ENCODE peak calls at places on chromosomes 1 and 21, in seven cellular contexts. U, E, R, K, I, T and V are unnamed samples. For H3K4me1, the result is how much of the 10 kb centered on the place peaks cover.

GRCh38 chr1:233327938-233328660 is 575 bp downstream of the MAP3K21 start:
- DNase-seq in T (no peak), I (peak), U (peak), E (peak), K (no peak), R (no peak), V (no peak)

GRCh38 chr1:11746092-11746491 is 10.2 kb downstream of the AGTRAP start:
- DNase-seq in I (no peak), R (no peak), E (no peak), U (peak), K (no peak), T (peak), V (no peak)

GRCh38 chr1:98677288-98677687 is 15.8 kb downstream of the SNX7 start:
- DNase-seq in T (peak), K (no peak), R (no peak), U (no peak), E (no peak), I (no peak), V (no peak)

GRCh38 chr1:23984417-23985186 is 4.5 kb upstream of the SRSF10 start:
- DNase-seq in R (no peak), K (no peak), T (peak), I (no peak), E (no peak), U (peak), V (no peak)

GRCh38 chr1:167819849-167820683 is 93.9 kb downstream of the ADCY10 start:
- DNase-seq in R (peak), U (peak), E (peak), I (peak), T (peak), K (peak), V (peak)

GRCh38 chr1:61277129-61277801 is 194.9 kb downstream of the NFIA start:
- DNase-seq in T (no peak), R (no peak), E (no peak), K (no peak), I (no peak), U (no peak), V (no peak)

GRCh38 chr21:35025206-35026152 is 23.6 kb downstream of the RUNX1 start:
- DNase-seq in T (no peak), E (no peak), K (no peak), I (no peak), U (no peak), R (no peak), V (no peak)

GRCh38 chr1:29292344-29292743 is 56.0 kb downstream of the PTPRU start:
- DNase-seq in R (no peak), U (no peak), I (no peak), T (peak), E (no peak), K (no peak), V (no peak)

GRCh38 chr1:198490224-198490623 is 50.3 kb downstream of the ATP6V1G3 start:
- DNase-seq in R (no peak), I (no peak), K (no peak), U (no peak), T (no peak), E (no peak), V (no peak)

GRCh38 chr1:211259596-211260126 is 495 bp downstream of the RCOR3 start:
- DNase-seq in U (peak), K (peak), T (no peak), I (peak), E (peak), R (peak), V (peak)

GRCh38 chr1:186183970-186184628 is 191.0 kb downstream of the TPR start:
- DNase-seq in E (no peak), T (no peak), I (no peak), U (no peak), K (no peak), R (no peak), V (no peak)

GRCh38 chr1:19232526-19232851 is 18.8 kb downstream of the EMC1 start:
- DNase-seq in U (no peak), T (peak), E (no peak), I (no peak), K (peak), R (no peak), V (no peak)

GRCh38 chr1:229570305-229570704 is 11.8 kb upstream of the ABCB10 start:
- DNase-seq in T (no peak), E (no peak), K (no peak), I (peak), U (no peak), R (no peak), V (no peak)

GRCh38 chr1:26771643-26772321 is 16.0 kb upstream of the PIGV start:
- DNase-seq in K (peak), R (no peak), T (peak), I (no peak), U (no peak), E (no peak), V (peak)

GRCh38 chr1:51101976-51102375 is at the start of gene C1orf185:
- DNase-seq in K (no peak), T (no peak), E (no peak), R (no peak), I (no peak), U (no peak), V (no peak)

GRCh38 chr1:91770675-91771074 is 115.3 kb downstream of the TGFBR3 start:
- DNase-seq in E (no peak), U (no peak), I (no peak), T (no peak), K (no peak), R (no peak), V (no peak)

GRCh38 chr1:42221952-42222606 is 57.5 kb upstream of the GUCA2A start:
- DNase-seq in E (no peak), T (peak), R (no peak), I (no peak), U (no peak), K (no peak), V (no peak)

GRCh38 chr1:243483084-243483845 is 227.4 kb downstream of the SDCCAG8 start:
- DNase-seq in K (no peak), U (no peak), I (peak), R (no peak), E (no peak), T (no peak), V (no peak)

GRCh38 chr1:87092852-87093251 is 178.4 kb downstream of the HS2ST1 start:
- DNase-seq in T (no peak), E (no peak), I (no peak), R (no peak), K (no peak), U (no peak), V (no peak)

GRCh38 chr1:223835754-223836153 is 10.0 kb downstream of the TP53BP2 start:
- DNase-seq in U (no peak), R (no peak), K (no peak), I (no peak), E (no peak), T (no peak), V (no peak)

GRCh38 chr1:65321879-65322278 is 12.5 kb downstream of the DNAJC6 start:
- DNase-seq in I (no peak), R (no peak), U (no peak), E (no peak), T (no peak), K (no peak), V (no peak)

GRCh38 chr1:246035060-246035531 is 472.0 kb downstream of the SMYD3 start:
- DNase-seq in T (peak), R (no peak), E (no peak), K (no peak), U (no peak), I (no peak), V (no peak)

GRCh38 chr1:151972533-151973270 is 21.0 kb downstream of the S100A10 start:
- DNase-seq in U (no peak), R (no peak), E (no peak), I (peak), T (peak), K (no peak), V (no peak)

GRCh38 chr1:94207695-94208094 is 29.7 kb downstream of the ARHGAP29 start:
- DNase-seq in R (no peak), I (no peak), E (no peak), K (no peak), T (no peak), U (no peak), V (no peak)

GRCh38 chr1:200901350-200901749 is 6.7 kb downstream of the INAVA start:
- DNase-seq in E (no peak), R (no peak), K (no peak), I (no peak), U (no peak), T (no peak), V (no peak)

GRCh38 chr1:68231627-68232303 is 558 bp downstream of the WLS start:
- DNase-seq in T (peak), E (peak), U (peak), I (peak), K (peak), R (peak), V (peak)

GRCh38 chr21:40386301-40386911 is 460.6 kb downstream of the DSCAM start:
- DNase-seq in U (peak), I (peak), T (no peak), K (no peak), E (peak), R (peak), V (peak)

GRCh38 chr1:200925821-200926220 is 31.1 kb downstream of the INAVA start:
- DNase-seq in K (no peak), U (no peak), E (no peak), R (no peak), I (no peak), T (peak), V (no peak)

GRCh38 chr1:12621346-12622320 is 3.6 kb upstream of the DHRS3 start:
- DNase-seq in K (peak), T (no peak), I (no peak), E (no peak), U (no peak), R (peak), V (no peak)

GRCh38 chr21:43880111-43880985 is 15.3 kb downstream of the AGPAT3 start:
- DNase-seq in K (no peak), U (peak), E (no peak), I (peak), R (peak), T (peak), V (peak)

GRCh38 chr1:5751833-5752714 is 240.2 kb downstream of the NPHP4 start:
- DNase-seq in I (no peak), T (no peak), E (peak), R (no peak), K (no peak), U (no peak), V (peak)
- H3K27ac ChIP-seq in I (no peak), T (no peak), E (no peak), R (no peak), K (no peak), U (no peak), V (no peak)

DNA sequence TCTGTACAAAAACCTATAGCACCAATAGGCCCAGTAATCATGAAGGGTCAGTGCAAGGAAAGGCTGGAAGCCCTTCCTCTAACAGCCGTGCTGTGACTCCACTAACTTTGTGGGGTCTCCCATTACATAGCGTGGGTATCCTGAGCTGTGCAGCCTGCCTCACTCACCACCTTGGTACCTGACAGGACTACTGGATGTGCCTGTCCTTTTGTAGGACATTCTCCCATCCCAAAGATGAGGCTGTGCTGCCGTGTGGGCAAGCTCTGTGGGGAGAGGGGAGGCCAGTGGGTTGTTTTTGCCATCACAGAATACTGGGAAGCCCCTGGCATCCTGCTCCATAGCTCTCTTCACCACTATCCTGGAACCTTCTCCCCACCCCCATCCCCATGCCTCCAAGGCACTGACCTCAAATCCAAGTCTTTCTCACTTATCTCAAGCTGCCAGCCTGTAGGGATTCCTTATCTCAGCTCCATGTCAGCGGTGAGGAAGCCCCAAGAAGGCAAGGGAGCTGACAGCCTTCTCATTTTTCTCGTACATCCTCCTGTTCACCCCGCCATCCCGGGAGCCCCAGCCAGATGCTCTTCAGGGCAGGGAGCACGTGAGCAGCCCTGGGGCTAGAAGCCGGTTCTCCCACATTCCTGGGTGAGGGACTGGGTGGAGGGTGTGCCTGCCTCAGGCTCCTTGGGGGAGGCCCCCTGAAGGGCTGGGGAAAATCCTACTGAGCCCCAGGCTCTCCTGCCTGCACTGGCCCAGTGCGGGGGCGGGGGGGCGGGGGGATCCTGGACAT is 2.5 kb upstream of the ELF3 start:
- DNase-seq in U (peak), E (no peak), K (no peak), R (peak), I (peak), T (no peak), V (peak)
- H3K4me3 ChIP-seq in U (no peak), E (no peak), K (no peak), R (no peak), I (peak), T (no peak), V (peak)

DNA sequence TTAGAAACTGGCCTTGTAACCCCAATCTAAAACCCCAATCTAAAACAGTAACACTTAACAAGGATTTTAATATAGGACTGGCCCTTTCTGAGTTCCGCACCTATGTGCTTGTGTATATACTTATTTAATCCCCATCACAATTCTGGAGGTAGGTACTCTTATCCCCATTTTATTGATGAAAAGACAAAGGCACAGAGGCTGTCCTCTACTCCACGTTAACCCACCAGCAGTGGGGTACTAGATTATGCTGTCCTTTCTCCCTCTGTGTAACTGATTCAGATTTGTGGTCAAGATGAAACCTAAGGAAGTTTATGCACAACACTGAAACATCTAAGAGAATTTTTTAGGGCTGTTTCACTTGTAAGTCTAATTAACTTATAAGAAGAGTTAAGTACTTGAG is 175.3 kb downstream of the RERE start:
- DNase-seq in R (no peak), I (no peak), U (no peak), E (no peak), K (no peak), T (no peak), V (no peak)
- H3K4me1 ChIP-seq in R (under half), I (under half), U (half or more), E (under half), K (under half), T (under half), V (under half)

GRCh38 chr1:110873856-110874255 is 908 bp downstream of the CD53 start:
- DNase-seq in U (no peak), T (no peak), E (no peak), K (no peak), I (no peak), R (no peak), V (no peak)
- H3K27ac ChIP-seq in U (no peak), T (no peak), E (peak), K (no peak), I (no peak), R (no peak), V (no peak)

DNA sequence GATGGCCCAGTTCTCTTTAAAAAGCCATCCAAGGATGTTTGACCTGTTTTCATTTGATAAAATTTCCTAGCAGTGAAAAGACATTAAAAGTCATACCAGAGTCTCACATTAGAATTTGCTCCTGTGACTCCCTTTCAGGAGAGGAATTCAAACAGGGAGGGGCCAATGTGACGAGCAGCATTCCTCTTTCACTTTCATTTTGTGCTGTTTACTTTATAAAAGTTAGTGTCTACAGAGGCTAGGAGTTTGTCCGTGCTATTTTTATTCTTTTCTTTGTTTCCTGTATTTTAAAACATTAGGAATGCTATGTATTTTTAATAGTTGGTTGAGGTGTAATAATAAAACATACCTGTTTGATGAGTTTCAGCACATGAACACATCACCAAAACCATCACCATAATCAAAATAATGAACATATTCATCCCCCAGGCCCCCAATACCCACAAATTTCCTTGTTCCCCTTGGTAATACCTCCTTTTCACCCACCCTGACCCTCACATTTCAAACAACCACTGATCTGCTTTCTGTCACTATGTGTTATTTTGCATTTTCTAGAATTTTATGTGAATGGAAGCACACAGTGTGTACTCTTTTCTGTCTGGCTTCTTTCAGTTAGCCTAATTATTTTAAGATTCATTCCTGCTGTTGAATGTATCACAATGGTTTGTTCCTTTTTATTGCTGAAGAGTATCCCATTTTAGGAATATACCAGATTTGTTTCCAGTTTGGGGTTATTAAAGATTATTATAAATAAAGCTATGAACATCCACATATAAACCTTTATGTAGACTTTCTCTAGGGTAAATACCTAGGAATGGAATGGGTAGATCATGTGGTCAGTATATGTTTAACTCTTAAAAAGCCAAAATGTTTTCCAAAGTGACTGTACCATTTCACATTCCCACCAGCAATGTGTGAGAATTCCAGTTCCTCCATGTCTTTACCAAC is 129.5 kb downstream of the TENT5C start:
- DNase-seq in R (no peak), U (no peak), E (no peak), T (peak), K (peak), I (peak), V (no peak)
- H3K4me3 ChIP-seq in R (peak), U (no peak), E (peak), T (peak), K (peak), I (no peak), V (no peak)